ENCODE peak calls at places on chromosomes 2 and 18, in six cellular contexts. A, M, T, V, U and E are unnamed samples.

GRCh38 chr18:55876254-55876653 is 288.3 kb upstream of the TCF4 start:
- DNase-seq in T (no peak), M (no peak), V (no peak), A (no peak), U (no peak), E (no peak)

GRCh38 chr2:181685150-181685688 is 4.9 kb upstream of the NEUROD1 start:
- DNase-seq in V (peak; percentile 12), T (peak; percentile 12), U (no peak), M (no peak), A (peak; percentile 80), E (peak; percentile 37)

GRCh38 chr2:217687771-217688170 is 315.0 kb downstream of the TNS1 start:
- DNase-seq in T (no peak), V (no peak), A (no peak), M (no peak), U (no peak), E (no peak)

GRCh38 chr18:3117493-3118192 is 102.1 kb downstream of the MYOM1 start:
- DNase-seq in A (no peak), T (no peak), V (no peak), M (no peak), U (no peak), E (no peak)

GRCh38 chr2:38652431-38653273 is 13.3 kb upstream of the GALM start:
- DNase-seq in V (no peak), M (no peak), A (no peak), U (no peak), T (no peak), E (no peak)

GRCh38 chr2:46985512-46985911 is 69.9 kb upstream of the MCFD2 start:
- DNase-seq in U (no peak), T (no peak), A (no peak), V (peak; percentile 47), M (no peak), E (no peak)

GRCh38 chr2:113930448-113930847 is 40.6 kb downstream of the ACTR3 start:
- DNase-seq in M (no peak), V (peak; percentile 39), A (peak; percentile 24), U (no peak), T (no peak), E (no peak)

GRCh38 chr2:54704688-54705605 is 18.5 kb upstream of the EML6 start:
- DNase-seq in T (peak; percentile 83), U (no peak), M (peak; percentile 57), V (peak; percentile 77), A (no peak), E (no peak)

GRCh38 chr18:45920367-45920766 is 46.8 kb downstream of the EPG5 start:
- DNase-seq in U (peak; percentile 84), A (no peak), T (peak; percentile 93), V (peak; percentile 62), M (no peak), E (no peak)

GRCh38 chr2:15927546-15928218 is 12.7 kb upstream of the MYCN start:
- DNase-seq in M (no peak), T (no peak), A (peak; percentile 96), V (no peak), U (no peak), E (no peak)

GRCh38 chr18:55001625-55002024 is 42.4 kb upstream of the CCDC68 start:
- DNase-seq in V (no peak), U (no peak), T (no peak), A (no peak), M (no peak), E (peak; percentile 17)

GRCh38 chr18:10449396-10449795 is 5.0 kb upstream of the APCDD1 start:
- DNase-seq in U (no peak), A (no peak), M (no peak), V (peak; percentile 62), T (no peak), E (no peak)

GRCh38 chr2:137180012-137180411 is 414.7 kb downstream of the THSD7B start:
- DNase-seq in M (no peak), V (no peak), A (no peak), T (no peak), U (no peak), E (no peak)

GRCh38 chr2:19120941-19121750 is 237.3 kb downstream of the OSR1 start:
- DNase-seq in A (no peak), M (no peak), T (peak; percentile 84), V (peak; percentile 87), U (no peak), E (no peak)

GRCh38 chr2:55581875-55582547 is 35.4 kb downstream of the PPP4R3B start:
- DNase-seq in T (peak; percentile 16), V (peak; percentile 43), U (no peak), M (no peak), A (no peak), E (no peak)

GRCh38 chr2:72917138-72917874 is at the start of gene EMX1:
- DNase-seq in U (peak; percentile 83), V (no peak), T (no peak), M (peak; percentile 40), A (peak; percentile 32), E (peak; percentile 80)

GRCh38 chr2:158024288-158024898 is 77.3 kb upstream of the UPP2 start:
- DNase-seq in M (peak; percentile 28), U (no peak), V (peak; percentile 31), T (peak; percentile 57), A (peak; percentile 42), E (peak; percentile 67)

GRCh38 chr2:68662466-68662865 is 19.1 kb downstream of the PROKR1 start:
- DNase-seq in U (no peak), A (no peak), V (no peak), T (no peak), M (no peak), E (no peak)

GRCh38 chr2:344811-345210 is 56.9 kb upstream of the ALKAL2 start:
- DNase-seq in T (no peak), M (no peak), V (no peak), U (no peak), A (no peak), E (no peak)

GRCh38 chr2:145402706-145403277 is 882.9 kb upstream of the ZEB2 start:
- DNase-seq in U (no peak), A (no peak), T (no peak), V (peak; percentile 8), M (no peak), E (no peak)

GRCh38 chr2:238585836-238586821 is 159.4 kb downstream of the ASB1 start:
- DNase-seq in U (peak; percentile 46), V (no peak), A (no peak), M (no peak), T (no peak), E (no peak)

GRCh38 chr2:102103992-102104871 is 38.3 kb upstream of the IL1R1 start:
- DNase-seq in M (peak; percentile 7), T (peak; percentile 99), U (peak; percentile 73), A (no peak), V (peak; percentile 94), E (no peak)

GRCh38 chr2:222939979-222940378 is 79.1 kb downstream of the ACSL3 start:
- DNase-seq in U (no peak), M (no peak), A (no peak), T (no peak), V (no peak), E (no peak)

GRCh38 chr18:51196811-51197660 is 445 bp downstream of the MEX3C start:
- DNase-seq in U (peak; percentile 82), V (peak; percentile 51), T (peak; percentile 62), A (peak; percentile 26), M (peak; percentile 33), E (peak; percentile 48)

GRCh38 chr2:60456115-60456770 is 97.2 kb downstream of the BCL11A start:
- DNase-seq in M (no peak), U (no peak), V (no peak), T (no peak), A (no peak), E (no peak)

GRCh38 chr2:215828528-215829184 is 184.7 kb downstream of the MREG start:
- DNase-seq in A (peak; percentile 91), V (peak; percentile 62), M (peak; percentile 36), U (peak; percentile 75), T (peak; percentile 82), E (peak; percentile 45)
- H3K4me3 ChIP-seq in A (no peak overlapping the region), V (no peak overlapping the region), M (no peak overlapping the region), U (no peak overlapping the region), T (no peak overlapping the region), E (no peak overlapping the region)

GRCh38 chr2:190409616-190410015 is 1.5 kb downstream of the MFSD6 start:
- DNase-seq in U (no peak), T (no peak), M (no peak), V (no peak), A (no peak), E (no peak)
- H3K4me3 ChIP-seq in U (peak overlapping the region; percentile 73), T (no peak overlapping the region), M (peak overlapping the region; percentile 78), V (no peak overlapping the region), A (no peak overlapping the region), E (no peak overlapping the region)

GRCh38 chr2:165494568-165494967 is 25.1 kb downstream of the CSRNP3 start:
- DNase-seq in V (no peak), T (no peak), A (no peak), M (no peak), U (no peak), E (no peak)

GRCh38 chr2:165497659-165498306 is 28.3 kb downstream of the CSRNP3 start:
- DNase-seq in M (no peak), T (no peak), A (no peak), V (no peak), U (no peak), E (no peak)

DNA sequence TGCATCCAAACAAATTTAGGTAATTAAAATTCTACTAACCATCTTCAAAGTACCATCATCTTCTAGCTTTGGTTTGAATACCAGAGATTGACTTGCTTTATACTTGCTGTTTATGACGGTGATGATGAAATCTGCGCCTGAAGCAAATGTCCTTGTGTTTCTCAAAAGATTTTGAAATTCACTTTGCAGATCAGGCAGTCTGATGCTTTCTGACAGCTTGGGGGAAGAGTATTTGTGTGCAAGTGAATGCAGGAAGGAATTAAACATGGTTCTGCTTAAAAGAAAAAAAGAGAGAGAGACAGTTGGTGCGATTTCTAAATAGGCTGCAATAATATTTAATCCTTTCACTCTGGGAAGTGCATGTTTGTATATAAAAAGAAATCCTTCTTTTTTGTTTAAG is 29.6 kb downstream of the CSRNP3 start:
- DNase-seq in V (no peak), U (no peak), M (no peak), A (peak; percentile 58), T (no peak), E (peak; percentile 42)
- H3K4me3 ChIP-seq in V (no peak overlapping the region), U (no peak overlapping the region), M (no peak overlapping the region), A (no peak overlapping the region), T (no peak overlapping the region), E (no peak overlapping the region)

GRCh38 chr2:24917731-24918325 is 2.2 kb downstream of the ADCY3 start:
- DNase-seq in V (no peak), U (no peak), T (no peak), A (no peak), M (no peak), E (no peak)
- H3K4me3 ChIP-seq in V (no peak overlapping the region), U (peak overlapping the region; percentile 51), T (no peak overlapping the region), A (no peak overlapping the region), M (no peak overlapping the region), E (peak overlapping the region; percentile 46)